ENCODE peak calls at places on chromosome 16, in nine cellular contexts. P, Y, D, N, E, A, U, R and B are unnamed samples.

GRCh38 chr16:25007284-25007984 is 7.7 kb downstream of the ARHGAP17 start:
- ATAC-seq in P (no peak), Y (no peak), D (no peak), N (no peak), E (no peak), A (no peak), U (no peak), R (no peak), B (no peak)

GRCh38 chr16:17557480-17557879 is 86.7 kb upstream of the XYLT1 start:
- ATAC-seq in P (no peak), Y (peak), D (no peak), N (no peak), E (no peak), A (no peak), U (no peak), R (no peak), B (no peak)

GRCh38 chr16:22400899-22401298 is 26.5 kb upstream of the CDR2 start:
- ATAC-seq in P (no peak), Y (no peak), D (no peak), N (no peak), E (no peak), A (no peak), U (no peak), R (no peak), B (no peak)

GRCh38 chr16:62978451-62978850 is 942.2 kb upstream of the CDH8 start:
- ATAC-seq in P (no peak), Y (no peak), D (no peak), N (no peak), E (no peak), A (no peak), U (no peak), R (no peak), B (no peak)

GRCh38 chr16:57041182-57042156 is 50.9 kb upstream of the CPNE2 start:
- ATAC-seq in P (no peak), Y (peak), D (peak), N (no peak), E (no peak), A (no peak), U (peak), R (no peak), B (peak)

GRCh38 chr16:53864819-53865491 is 161.0 kb downstream of the FTO start:
- ATAC-seq in P (no peak), Y (no peak), D (no peak), N (no peak), E (no peak), A (no peak), U (peak), R (no peak), B (no peak)

GRCh38 chr16:89357460-89357859 is 132.9 kb downstream of the ANKRD11 start:
- ATAC-seq in P (peak), Y (no peak), D (no peak), N (peak), E (peak), A (no peak), U (no peak), R (peak), B (no peak)

GRCh38 chr16:17411263-17411662 is 59.5 kb downstream of the XYLT1 start:
- ATAC-seq in P (no peak), Y (no peak), D (no peak), N (no peak), E (no peak), A (no peak), U (no peak), R (no peak), B (no peak)

GRCh38 chr16:84592718-84593117 is 25.2 kb downstream of the COTL1 start:
- ATAC-seq in P (no peak), Y (no peak), D (no peak), N (no peak), E (no peak), A (no peak), U (no peak), R (no peak), B (no peak)

GRCh38 chr16:11424118-11424460 is 78.8 kb downstream of the RMI2 start:
- ATAC-seq in P (no peak), Y (no peak), D (no peak), N (peak), E (no peak), A (no peak), U (no peak), R (no peak), B (no peak)

GRCh38 chr16:85349413-85350145 is 237.3 kb upstream of the CIBAR2 start:
- ATAC-seq in P (no peak), Y (no peak), D (no peak), N (no peak), E (no peak), A (no peak), U (no peak), R (peak), B (no peak)

GRCh38 chr16:1823821-1824220 is 2.8 kb downstream of the HAGH start:
- ATAC-seq in P (no peak), Y (no peak), D (no peak), N (no peak), E (no peak), A (no peak), U (no peak), R (no peak), B (no peak)

GRCh38 chr16:16830973-16831372 is 452.0 kb downstream of the NPIPA7 start:
- ATAC-seq in P (no peak), Y (no peak), D (no peak), N (no peak), E (no peak), A (no peak), U (no peak), R (no peak), B (no peak)

GRCh38 chr16:31250782-31251384 is 8.9 kb upstream of the ITGAM start:
- ATAC-seq in P (no peak), Y (no peak), D (no peak), N (no peak), E (no peak), A (no peak), U (no peak), R (no peak), B (no peak)